ENCODE peak calls at places on chromosomes 2 and 18, in seven cellular contexts. H is EL; Y is HS-5; B is AG08396; M is neural progenitor cell; F is psoas muscle; I is CD4-positive, alpha-beta T cell. C is an unnamed sample.

GRCh38 chr2:222943820-222944219 is 83.0 kb downstream of the ACSL3 start:
- DNase-seq in H (peak; percentile 46), I (no peak), Y (no peak), F (no peak), B (no peak), M (no peak), C (no peak)

GRCh38 chr18:9919564-9920232 is 5.9 kb downstream of the VAPA start:
- DNase-seq in Y (no peak), F (no peak), B (no peak), H (no peak), I (no peak), M (no peak), C (no peak)

GRCh38 chr18:6682437-6683111 is 46.9 kb upstream of the ARHGAP28 start:
- DNase-seq in Y (no peak), F (no peak), H (no peak), I (no peak), B (no peak), M (no peak), C (no peak)

GRCh38 chr2:88683160-88684021 is 8.1 kb upstream of the RPIA start:
- DNase-seq in B (no peak), H (no peak), F (no peak), M (peak; percentile 20), Y (no peak), I (no peak), C (no peak)

GRCh38 chr2:109375131-109375561 is 238.6 kb downstream of the SEPTIN10 start:
- DNase-seq in M (no peak), F (peak; percentile 38), Y (no peak), H (no peak), I (no peak), B (no peak), C (no peak)

GRCh38 chr2:210189452-210190143 is 18.4 kb upstream of the KANSL1L start:
- DNase-seq in F (no peak), B (no peak), I (no peak), M (no peak), Y (no peak), H (no peak), C (no peak)

GRCh38 chr2:20597868-20598183 is 53.1 kb downstream of the HS1BP3 start:
- DNase-seq in B (no peak), M (no peak), Y (no peak), H (no peak), I (no peak), F (peak; percentile 32), C (peak; percentile 14)

GRCh38 chr18:57276720-57277284 is 75.6 kb upstream of the ST8SIA3 start:
- DNase-seq in Y (no peak), F (no peak), I (no peak), B (no peak), M (peak; percentile 55), H (no peak), C (no peak)

GRCh38 chr2:84880645-84881521 is at the start of gene TRABD2A:
- DNase-seq in M (peak; percentile 67), F (peak; percentile 52), I (no peak), B (peak; percentile 60), Y (peak; percentile 39), H (peak; percentile 41), C (no peak)

GRCh38 chr18:65352183-65352582 is 398.6 kb upstream of the CDH7 start:
- DNase-seq in M (no peak), H (no peak), F (no peak), B (no peak), Y (no peak), I (no peak), C (no peak)

GRCh38 chr2:162732946-162733698 is 105.4 kb downstream of the KCNH7 start:
- DNase-seq in H (no peak), M (no peak), I (no peak), B (no peak), F (no peak), Y (no peak), C (no peak)

GRCh38 chr2:120066708-120067547 is 54.1 kb downstream of the EPB41L5 start:
- DNase-seq in B (peak; percentile 20), F (no peak), H (no peak), M (no peak), Y (no peak), I (no peak), C (no peak)

GRCh38 chr18:11324956-11325873 is 175.8 kb upstream of the PIEZO2 start:
- DNase-seq in M (no peak), B (peak; percentile 43), I (no peak), F (no peak), Y (peak; percentile 82), H (peak; percentile 95), C (no peak)

GRCh38 chr2:239189711-239190131 is 211.1 kb downstream of the HDAC4 start:
- DNase-seq in M (no peak), H (no peak), B (no peak), F (peak; percentile 47), I (no peak), Y (no peak), C (no peak)

GRCh38 chr2:230873670-230874401 is 9.1 kb downstream of the ITM2C start:
- DNase-seq in H (no peak), F (no peak), Y (no peak), M (no peak), B (no peak), I (no peak), C (no peak)

GRCh38 chr2:188684795-188685194 is 289.4 kb upstream of the COL3A1 start:
- DNase-seq in B (no peak), F (no peak), I (no peak), H (no peak), Y (no peak), M (no peak), C (no peak)

C was measured in left cardiac atrium.